ENCODE peak calls at places on chromosomes 2 and 18, in five cellular contexts. R, I, Y, K and V are unnamed samples.

GRCh38 chr2:221097568-221097915 is 474.6 kb downstream of the EPHA4 start:
- DNase-seq in R (no peak), I (no peak), Y (no peak), K (no peak), V (no peak)

GRCh38 chr2:101745711-101746694 is 48.5 kb downstream of the MAP4K4 start:
- DNase-seq in R (no peak), I (no peak), Y (peak; percentile 51), K (no peak), V (no peak)

GRCh38 chr2:167944825-167945659 is 302.4 kb downstream of the STK39 start:
- DNase-seq in R (no peak), I (no peak), Y (peak; percentile 47), K (no peak), V (no peak)

GRCh38 chr2:240962371-240963064 is 35.9 kb upstream of the SNED1 start:
- DNase-seq in R (peak; percentile 52), I (peak; percentile 82), Y (peak; percentile 55), K (peak; percentile 61), V (peak; percentile 71)

GRCh38 chr2:240170354-240170735 is 29.9 kb upstream of the OTOS start:
- DNase-seq in R (no peak), I (peak; percentile 23), Y (peak; percentile 6), K (no peak), V (peak; percentile 53)

GRCh38 chr18:52009958-52010357 is 330.0 kb upstream of the DCC start:
- DNase-seq in R (no peak), I (no peak), Y (no peak), K (no peak), V (no peak)

GRCh38 chr2:127174977-127175376 is 45.1 kb downstream of the CYP27C1 start:
- DNase-seq in R (no peak), I (no peak), Y (peak; percentile 57), K (no peak), V (no peak)

GRCh38 chr2:72271766-72272615 is 124.3 kb upstream of the CYP26B1 start:
- DNase-seq in R (no peak), I (no peak), Y (peak; percentile 75), K (no peak), V (no peak)

GRCh38 chr2:134539946-134540345 is 178.9 kb downstream of the TMEM163 start:
- DNase-seq in R (no peak), I (no peak), Y (no peak), K (no peak), V (no peak)

GRCh38 chr2:220789961-220790360 is 782.1 kb downstream of the EPHA4 start:
- DNase-seq in R (no peak), I (no peak), Y (peak; percentile 45), K (no peak), V (no peak)

GRCh38 chr2:111200333-111200879 is 79.7 kb downstream of the BCL2L11 start:
- DNase-seq in R (peak; percentile 46), I (no peak), Y (no peak), K (no peak), V (no peak)

GRCh38 chr2:142849818-142850217 is 27.6 kb upstream of the KYNU start:
- DNase-seq in R (no peak), I (no peak), Y (no peak), K (no peak), V (no peak)

GRCh38 chr2:160687629-160688028 is 194.0 kb upstream of the RBMS1 start:
- DNase-seq in R (no peak), I (no peak), Y (no peak), K (no peak), V (no peak)

GRCh38 chr2:103785432-103785831 is 1023.6 kb downstream of the TMEM182 start:
- DNase-seq in R (no peak), I (no peak), Y (no peak), K (no peak), V (no peak)

GRCh38 chr2:210475726-210476125 is 833 bp downstream of the LANCL1 start:
- DNase-seq in R (no peak), I (no peak), Y (no peak), K (no peak), V (no peak)

GRCh38 chr18:59050661-59051057 is 89.0 kb upstream of the SEC11C start:
- DNase-seq in R (no peak), I (no peak), Y (no peak), K (no peak), V (no peak)

GRCh38 chr18:57737661-57738060 is 65.5 kb downstream of the ATP8B1 start:
- DNase-seq in R (no peak), I (peak; percentile 89), Y (peak; percentile 98), K (peak; percentile 86), V (peak; percentile 90)

GRCh38 chr2:99153921-99154604 is 679 bp downstream of the TSGA10 start:
- DNase-seq in R (no peak), I (no peak), Y (peak; percentile 7), K (no peak), V (no peak)

GRCh38 chr2:12675352-12675795 is 41.4 kb upstream of the TRIB2 start:
- DNase-seq in R (no peak), I (no peak), Y (peak; percentile 77), K (no peak), V (no peak)

GRCh38 chr2:198173242-198173641 is 368.8 kb downstream of the PLCL1 start:
- DNase-seq in R (no peak), I (no peak), Y (peak; percentile 7), K (no peak), V (no peak)

GRCh38 chr2:222169346-222169745 is 129.5 kb downstream of the PAX3 start:
- DNase-seq in R (no peak), I (no peak), Y (no peak), K (no peak), V (no peak)

GRCh38 chr2:96526101-96526591 is 10.4 kb upstream of the ARID5A start:
- DNase-seq in R (no peak), I (no peak), Y (no peak), K (no peak), V (peak; percentile 42)

GRCh38 chr2:144936442-144936841 is 416.5 kb upstream of the ZEB2 start:
- DNase-seq in R (no peak), I (no peak), Y (no peak), K (no peak), V (no peak)

GRCh38 chr2:44429034-44429433 is 67.3 kb downstream of the CAMKMT start:
- DNase-seq in R (no peak), I (no peak), Y (peak; percentile 9), K (no peak), V (no peak)

GRCh38 chr2:43931293-43931692 is 64.5 kb downstream of the LRPPRC start:
- DNase-seq in R (no peak), I (no peak), Y (no peak), K (no peak), V (no peak)

GRCh38 chr2:106343274-106343673 is 124.9 kb downstream of the RGPD3 start:
- DNase-seq in R (no peak), I (no peak), Y (no peak), K (no peak), V (no peak)
- H3K27me3 ChIP-seq in R (no peaks in the 10 kb centered on the region), I (no peaks in the 10 kb centered on the region), Y (no peaks in the 10 kb centered on the region), K (no peaks in the 10 kb centered on the region), V (no peaks in the 10 kb centered on the region)

DNA sequence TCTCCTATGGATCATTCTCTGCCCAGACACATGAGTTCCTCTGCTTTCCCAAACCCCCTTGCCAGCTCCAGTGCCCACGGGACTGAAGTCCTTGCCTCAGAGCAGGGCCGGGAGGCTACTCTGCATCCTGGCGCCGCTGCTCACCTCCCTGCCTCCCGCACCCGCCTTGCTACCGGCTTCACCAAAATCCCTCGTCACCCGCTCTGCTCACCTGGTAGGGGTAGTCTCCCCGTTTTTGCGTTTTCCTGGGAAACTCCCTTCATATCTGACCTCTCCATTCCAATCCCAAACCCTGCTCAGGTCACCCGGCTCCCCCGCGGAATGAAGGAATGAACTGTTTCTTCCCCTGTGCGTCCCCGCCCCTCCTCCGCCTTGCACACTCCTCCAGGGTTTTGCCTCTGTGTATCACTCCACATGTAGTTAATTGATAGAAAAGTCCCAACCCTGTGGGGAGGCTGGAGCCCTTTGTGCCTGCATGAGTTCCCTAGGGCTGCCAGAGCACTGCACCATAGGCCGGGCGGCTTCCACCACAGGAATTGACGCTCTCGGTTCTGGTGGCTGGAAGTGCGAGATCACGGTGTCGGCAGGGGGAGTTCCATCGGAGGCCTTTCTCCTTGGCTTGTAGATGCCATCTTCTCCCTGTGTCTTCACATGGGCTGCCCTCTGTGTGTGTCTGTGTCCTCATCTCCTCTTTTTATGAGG is 2.0 kb upstream of the DGKD start:
- DNase-seq in R (no peak), I (no peak), Y (no peak), K (no peak), V (peak; percentile 47)
- H3K27ac ChIP-seq in R (no peak overlapping the region), I (no peak overlapping the region), Y (no peak overlapping the region), K (no peak overlapping the region), V (no peak overlapping the region)

DNA sequence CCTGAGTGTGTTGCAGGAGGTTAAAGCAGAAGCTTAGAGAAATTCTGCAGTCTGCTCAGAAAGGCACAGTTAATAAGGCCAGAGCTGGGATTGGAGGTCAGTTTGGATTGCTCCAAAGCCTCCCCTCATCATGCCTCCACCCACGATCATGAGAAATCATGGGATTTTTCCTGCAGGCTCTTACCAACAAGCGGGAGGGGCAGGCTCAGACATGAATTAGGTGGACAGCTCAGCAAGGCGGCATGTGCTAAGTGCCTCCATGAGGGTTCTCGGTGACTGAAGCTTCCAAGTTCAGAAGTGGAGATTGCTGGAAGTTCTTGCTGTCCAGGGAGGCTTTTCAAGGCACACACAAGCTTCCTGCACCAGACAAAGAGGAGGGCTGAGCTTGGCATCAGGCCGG is 163.8 kb downstream of the SETBP1 start:
- DNase-seq in R (no peak), I (no peak), Y (no peak), K (no peak), V (no peak)
- H3K36me3 ChIP-seq in R (no peaks in the 10 kb centered on the region), I (no peaks in the 10 kb centered on the region), Y (no peaks in the 10 kb centered on the region), K (no peaks in the 10 kb centered on the region), V (no peaks in the 10 kb centered on the region)

GRCh38 chr18:79805926-79806487 is 8.3 kb downstream of the KCNG2 start:
- DNase-seq in R (no peak), I (no peak), Y (no peak), K (no peak), V (peak; percentile 47)
- H3K27me3 ChIP-seq in R (no peaks in the 10 kb centered on the region), I (no peaks in the 10 kb centered on the region), Y (peaks cover 18% of the 10 kb centered on the region), K (peaks cover 1% of the 10 kb centered on the region), V (peaks cover 3% of the 10 kb centered on the region)